ENCODE peak calls at places on chromosomes 12 and 14, in five cellular contexts. V is CD8-positive, alpha-beta memory T cell; G is suprapubic skin; D is gastrocnemius medialis; W is ascending aorta. Q is an unnamed sample. For H3K27me3, the result is how much of the 10 kb centered on the place peaks cover.

GRCh38 chr14:93011650-93012317 is 88.8 kb downstream of the CHGA start:
- DNase-seq in G (no peak), V (no peak), W (no peak), D (peak), Q (no peak)

GRCh38 chr12:104414581-104415305 is 42.0 kb upstream of the CHST11 start:
- DNase-seq in V (no peak), W (no peak), D (no peak), G (no peak), Q (no peak)

GRCh38 chr14:64194404-64194803 is 99.8 kb downstream of the ESR2 start:
- DNase-seq in W (no peak), V (no peak), G (no peak), D (no peak), Q (no peak)

GRCh38 chr12:88805692-88806091 is 225.4 kb upstream of the KITLG start:
- DNase-seq in G (no peak), W (no peak), V (no peak), D (no peak), Q (no peak)

GRCh38 chr12:52392465-52393007 is 7.1 kb upstream of the KRT84 start:
- DNase-seq in D (no peak), V (no peak), G (no peak), W (no peak), Q (no peak)

GRCh38 chr12:19138551-19139344 is 9.2 kb downstream of the PLEKHA5 start:
- DNase-seq in W (no peak), G (no peak), D (no peak), V (no peak), Q (no peak)

GRCh38 chr14:78697341-78697740 is 527.2 kb downstream of the NRXN3 start:
- DNase-seq in V (no peak), W (no peak), G (no peak), D (no peak), Q (peak)

GRCh38 chr12:84891106-84891838 is 21.3 kb downstream of the SLC6A15 start:
- DNase-seq in G (no peak), W (no peak), D (no peak), V (no peak), Q (no peak)

GRCh38 chr14:24734917-24735500 is 101.0 kb upstream of the GZMB start:
- DNase-seq in W (no peak), V (peak), D (no peak), G (no peak), Q (no peak)

GRCh38 chr14:54207075-54207474 is 189.7 kb upstream of the CDKN3 start:
- DNase-seq in V (no peak), G (no peak), D (no peak), W (no peak), Q (no peak)

GRCh38 chr12:105164068-105164467 is 56.5 kb downstream of the WASHC4 start:
- DNase-seq in W (no peak), G (no peak), D (no peak), V (no peak), Q (no peak)

GRCh38 chr12:62581288-62582064 is 114.8 kb downstream of the MON2 start:
- DNase-seq in G (no peak), W (no peak), D (no peak), V (no peak), Q (no peak)

GRCh38 chr14:42214981-42215491 is 608.4 kb downstream of the LRFN5 start:
- DNase-seq in D (peak), V (no peak), G (no peak), W (no peak), Q (peak)

GRCh38 chr12:15193927-15194326 is 27.3 kb downstream of the RERG start:
- DNase-seq in V (no peak), W (no peak), G (no peak), D (no peak), Q (no peak)

GRCh38 chr14:56482306-56482705 is 97.3 kb upstream of the TMEM260 start:
- DNase-seq in G (no peak), W (no peak), V (no peak), D (no peak), Q (no peak)

GRCh38 chr12:68001486-68002466 is 12.5 kb downstream of the IFNG-AS1 start:
- DNase-seq in G (no peak), V (no peak), D (no peak), W (no peak), Q (no peak)

DNA sequence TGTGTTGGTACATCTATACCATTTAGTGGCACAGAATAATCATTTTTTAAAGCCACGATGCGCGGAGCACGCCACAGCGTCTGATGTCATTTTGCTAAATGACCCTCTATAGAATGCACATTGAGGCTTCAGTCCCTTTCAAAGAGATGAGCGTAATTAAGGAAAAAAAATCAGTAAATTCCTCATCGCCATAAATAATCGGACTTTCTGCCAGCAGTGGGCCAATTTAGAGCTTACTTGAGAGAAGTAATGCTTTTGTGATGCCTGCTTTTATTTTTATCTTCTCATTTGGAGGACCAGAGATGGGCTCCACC is 4.0 kb downstream of the ASCL1 start:
- DNase-seq in W (no peak), D (no peak), G (no peak), V (no peak), Q (no peak)
- H3K27me3 ChIP-seq in W (under half), D (half or more), G (half or more), V (half or more), Q (under half)

GRCh38 chr14:90504643-90505042 is 107.8 kb downstream of the CALM1 start:
- DNase-seq in V (no peak), W (no peak), G (no peak), D (no peak), Q (no peak)
- H3K27ac ChIP-seq in V (no peak), W (no peak), G (no peak), D (no peak), Q (no peak)

DNA sequence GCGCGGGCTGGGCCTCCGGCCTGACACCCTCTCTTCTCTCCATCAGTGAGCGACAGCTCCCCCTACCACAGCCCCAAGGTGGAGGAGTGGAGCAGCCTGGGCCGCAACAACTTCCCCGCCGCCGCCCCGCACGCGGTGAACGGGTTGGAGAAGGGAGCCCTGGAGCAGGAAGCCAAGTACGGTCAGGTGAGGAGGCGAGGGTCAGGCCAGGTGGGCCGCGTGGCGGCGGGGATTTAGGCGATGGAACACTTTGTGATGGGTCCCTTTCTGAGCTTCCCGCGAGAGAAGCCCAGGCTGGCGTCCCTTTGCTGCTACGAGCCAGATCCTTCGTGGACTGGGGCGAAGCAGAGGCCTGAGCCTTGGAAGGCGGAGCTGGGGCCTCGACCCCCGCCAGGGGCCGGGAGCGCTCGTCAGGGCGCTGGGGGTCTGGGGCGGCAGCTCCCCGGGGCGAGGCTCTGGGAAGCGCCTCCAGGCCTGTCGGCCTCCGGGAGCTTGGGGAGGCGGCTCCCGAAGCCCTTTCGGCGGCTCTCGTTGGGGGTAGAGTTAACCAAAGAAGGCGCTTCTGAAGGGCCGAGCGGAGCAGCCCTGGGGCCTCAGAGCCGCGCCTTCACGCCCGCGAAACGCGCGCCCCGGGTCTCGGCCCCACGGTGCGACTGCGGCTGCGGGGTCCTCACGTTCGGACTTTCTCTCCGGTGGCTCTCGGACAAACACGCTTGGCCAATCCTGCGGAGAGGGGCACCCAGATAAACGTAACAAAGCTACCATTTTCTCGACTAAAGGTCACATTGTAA is 5.0 kb downstream of the PAX9 start:
- DNase-seq in G (no peak), V (no peak), W (no peak), D (no peak), Q (no peak)
- H3K27me3 ChIP-seq in G (half or more), V (under half), W (under half), D (half or more), Q (under half)

GRCh38 chr14:75515631-75515999 is 6.7 kb upstream of the BATF start:
- DNase-seq in G (no peak), W (no peak), D (no peak), V (no peak), Q (no peak)
- H3K27ac ChIP-seq in G (no peak), W (no peak), D (no peak), V (peak), Q (no peak)

DNA sequence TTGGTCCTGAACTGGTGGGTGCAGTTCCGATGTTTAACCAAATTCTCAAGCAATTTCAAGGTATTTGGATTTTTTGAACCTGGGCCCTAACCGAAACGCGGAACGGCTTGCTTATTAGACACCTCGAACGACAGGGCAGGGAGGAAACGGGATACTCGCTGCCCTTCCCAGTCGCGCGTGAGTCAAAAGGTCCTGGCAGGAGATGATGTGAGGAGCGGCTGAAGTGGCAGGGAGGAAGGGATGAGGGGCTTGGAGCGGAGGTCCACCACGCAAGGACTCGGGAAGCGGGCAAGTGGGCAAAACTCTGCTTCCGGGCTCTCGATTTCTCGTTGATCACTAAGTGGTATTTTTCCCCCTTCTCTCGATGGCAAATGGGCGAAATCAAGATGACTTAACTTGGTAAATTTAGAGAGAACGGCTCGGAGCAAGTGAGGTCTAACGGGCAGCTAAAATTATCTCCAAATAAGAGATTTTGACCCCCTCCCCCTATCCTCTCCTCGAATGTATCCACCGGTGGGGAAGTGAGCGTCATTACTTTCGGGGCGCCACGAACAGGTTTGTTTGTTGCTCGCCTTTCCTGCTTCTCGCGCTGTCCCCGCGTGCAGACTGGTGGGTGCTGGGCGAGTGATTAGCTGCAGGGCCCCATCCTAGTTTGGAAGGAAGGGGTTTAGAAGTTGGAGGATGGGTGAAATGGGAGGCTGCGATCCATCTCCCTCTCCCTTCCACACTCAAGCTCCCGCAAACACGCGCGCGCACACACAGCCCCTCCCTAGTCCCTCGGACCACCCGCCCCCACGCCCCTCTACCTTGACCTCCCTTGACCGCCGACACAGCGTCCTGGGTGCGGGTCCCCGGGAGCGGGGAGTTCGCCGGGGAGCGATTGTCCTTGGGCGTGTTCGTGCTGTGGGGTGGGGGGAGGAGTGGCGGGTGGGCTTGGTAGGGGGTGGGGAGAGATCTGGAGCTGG is 987 bp upstream of the NTF3 start:
- DNase-seq in W (no peak), D (no peak), V (no peak), G (no peak), Q (no peak)
- H3K27me3 ChIP-seq in W (under half), D (under half), V (under half), G (half or more), Q (under half)

DNA sequence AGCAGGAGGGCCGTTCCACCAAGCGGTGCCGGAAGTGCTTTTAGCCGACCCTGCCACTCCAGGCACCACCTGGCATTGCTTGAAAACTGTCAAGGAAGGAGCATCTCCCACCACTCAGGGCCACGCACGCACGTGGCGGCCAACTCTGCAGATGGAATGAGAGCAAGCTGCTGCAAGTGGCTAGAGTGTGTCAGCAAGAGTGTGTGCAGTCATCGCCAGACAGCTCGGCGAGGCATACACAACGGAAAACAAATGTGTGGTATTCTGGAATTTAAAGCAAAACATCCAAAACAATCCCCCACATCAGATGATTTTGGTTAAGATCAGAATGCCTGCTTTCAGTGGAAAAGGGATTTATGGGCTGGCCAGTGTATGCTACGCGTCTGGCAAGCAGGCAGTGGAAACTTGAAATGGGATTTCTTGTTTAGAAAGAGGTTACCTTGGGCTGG is 11.2 kb downstream of the CD9 start:
- DNase-seq in G (no peak), W (no peak), D (no peak), V (no peak), Q (no peak)
- H3K27ac ChIP-seq in G (peak), W (peak), D (no peak), V (no peak), Q (no peak)

Q was measured in Panc1.